ENCODE peak calls at places on chromosomes 3 and 15, in ten cellular contexts. N is HTR-8/SVneo, L is M059J, D is transverse colon, H is kidney glomerular epithelial cell, F is mucosa of descending colon, E is mesenchymal stem cell, Z is MV-4-11, O is dorsolateral prefrontal cortex, A is heart right ventricle. T is an unnamed sample.

GRCh38 chr3:45800611-45801010 is 4.3 kb upstream of the SLC6A20 start:
- DNase-seq in N (no peak), L (no peak), D (peak; percentile 35), H (no peak), F (peak; percentile 24), E (no peak), Z (no peak), O (no peak), A (no peak), T (no peak)

GRCh38 chr3:196666001-196666867 is 26.7 kb downstream of the NRROS start:
- DNase-seq in N (no peak), L (peak; percentile 93), D (no peak), H (no peak), F (no peak), E (peak; percentile 93), Z (peak; percentile 94), O (peak; percentile 48), A (no peak), T (no peak)

GRCh38 chr15:34647569-34648334 is 64.3 kb upstream of the GOLGA8B start:
- DNase-seq in N (no peak), L (no peak), D (no peak), H (no peak), F (peak; percentile 6), E (no peak), Z (no peak), O (no peak), A (no peak), T (peak; percentile 28)

GRCh38 chr3:14730703-14731102 is 55.8 kb downstream of the C3orf20 start:
- DNase-seq in N (no peak), L (no peak), D (no peak), H (no peak), F (no peak), E (no peak), Z (no peak), O (no peak), A (no peak), T (no peak)

GRCh38 chr3:29937185-29937584 is 656.3 kb downstream of the RBMS3 start:
- DNase-seq in N (peak; percentile 8), L (peak; percentile 1), D (no peak), H (no peak), F (no peak), E (peak; percentile 35), Z (no peak), O (no peak), A (no peak), T (no peak)

GRCh38 chr15:39365161-39365560 is 215.7 kb upstream of the THBS1 start:
- DNase-seq in N (no peak), L (peak; percentile 44), D (no peak), H (no peak), F (no peak), E (peak; percentile 8), Z (no peak), O (no peak), A (no peak), T (peak; percentile 95)

GRCh38 chr3:141876891-141877561 is 583 bp downstream of the ATP1B3 start:
- DNase-seq in N (no peak), L (peak; percentile 69), D (peak; percentile 65), H (peak; percentile 41), F (peak; percentile 58), E (peak; percentile 76), Z (no peak), O (peak; percentile 46), A (peak; percentile 49), T (peak; percentile 59)

GRCh38 chr15:68407886-68408500 is 24.0 kb downstream of the ITGA11 start:
- DNase-seq in N (no peak), L (no peak), D (no peak), H (no peak), F (no peak), E (no peak), Z (no peak), O (no peak), A (no peak), T (no peak)

GRCh38 chr15:95995375-95996168 is 334.9 kb upstream of the NR2F2 start:
- DNase-seq in N (no peak), L (peak; percentile 49), D (no peak), H (no peak), F (no peak), E (no peak), Z (no peak), O (no peak), A (no peak), T (peak; percentile 65)

GRCh38 chr15:68252925-68253534 is 23.5 kb upstream of the CLN6 start:
- DNase-seq in N (peak; percentile 77), L (peak; percentile 78), D (peak; percentile 35), H (peak; percentile 77), F (peak; percentile 70), E (peak; percentile 81), Z (peak; percentile 73), O (peak; percentile 63), A (peak; percentile 48), T (peak; percentile 84)

GRCh38 chr3:48404440-48405342 is 25.2 kb downstream of the PLXNB1 start:
- DNase-seq in N (no peak), L (no peak), D (no peak), H (no peak), F (peak; percentile 1), E (no peak), Z (no peak), O (peak; percentile 7), A (no peak), T (no peak)

GRCh38 chr15:77568960-77569646 is 63.6 kb downstream of the LINGO1 start:
- DNase-seq in N (no peak), L (no peak), D (no peak), H (no peak), F (no peak), E (peak; percentile 60), Z (peak; percentile 74), O (no peak), A (no peak), T (no peak)

GRCh38 chr3:138949002-138949418 is 2.0 kb downstream of the FOXL2NB start:
- DNase-seq in N (no peak), L (no peak), D (no peak), H (peak; percentile 29), F (no peak), E (no peak), Z (no peak), O (no peak), A (no peak), T (no peak)

GRCh38 chr15:38687340-38687739 is 122.7 kb upstream of the RASGRP1 start:
- DNase-seq in N (no peak), L (no peak), D (no peak), H (no peak), F (no peak), E (no peak), Z (no peak), O (no peak), A (no peak), T (no peak)

GRCh38 chr15:38389924-38390542 is 63.9 kb upstream of the FAM98B start:
- DNase-seq in N (peak; percentile 34), L (peak; percentile 56), D (peak; percentile 77), H (peak; percentile 70), F (peak; percentile 89), E (peak; percentile 53), Z (no peak), O (peak; percentile 52), A (peak; percentile 66), T (peak; percentile 64)

GRCh38 chr3:39971450-39972081 is 162.2 kb downstream of the MYRIP start:
- DNase-seq in N (no peak), L (no peak), D (no peak), H (no peak), F (no peak), E (no peak), Z (no peak), O (no peak), A (no peak), T (no peak)

GRCh38 chr3:59502806-59503205 is 453.0 kb upstream of the CFAP20DC start:
- DNase-seq in N (peak; percentile 3), L (peak; percentile 89), D (no peak), H (peak; percentile 77), F (no peak), E (peak; percentile 89), Z (no peak), O (no peak), A (no peak), T (no peak)

GRCh38 chr15:70164910-70165791 is 67.4 kb upstream of the TLE3 start:
- DNase-seq in N (no peak), L (no peak), D (no peak), H (no peak), F (no peak), E (peak; percentile 51), Z (no peak), O (no peak), A (peak; percentile 41), T (peak; percentile 44)

GRCh38 chr15:77981281-77982126 is 96.0 kb downstream of the TBC1D2B start:
- DNase-seq in N (no peak), L (no peak), D (no peak), H (no peak), F (no peak), E (no peak), Z (no peak), O (no peak), A (no peak), T (no peak)

GRCh38 chr15:32870240-32871033 is 152.6 kb downstream of the GREM1 start:
- DNase-seq in N (peak; percentile 59), L (peak; percentile 99), D (peak; percentile 29), H (peak; percentile 65), F (peak; percentile 10), E (peak; percentile 99), Z (peak; percentile 6), O (no peak), A (no peak), T (peak; percentile 98)

GRCh38 chr3:76585794-76586392 is 454.0 kb upstream of the ROBO2 start:
- DNase-seq in N (peak; percentile 7), L (no peak), D (no peak), H (peak; percentile 50), F (no peak), E (peak; percentile 34), Z (peak; percentile 12), O (no peak), A (no peak), T (no peak)